ENCODE peak calls at places on chromosomes 11 and 22, in ten cellular contexts. One of them, this sample, is unnamed.

GRCh38 chr11:18749681-18750319 is 23.8 kb upstream of the IGSF22 start:
- DNase-seq in GM18507: no peak
- DNase-seq in lower leg skin: no peak
- DNase-seq in stimulated activated CD8-positive, alpha-beta memory T cell treated with anti-CD3 and anti-CD28 coated beads, Interleukin-2, amount 100 ng/mL, for 1 hour: no peak
- DNase-seq in naive thymus-derived CD8-positive, alpha-beta T cell: no peak
- DNase-seq in HTR-8/SVneo: peak
- DNase-seq in mucosa of gallbladder: no peak
- DNase-seq in retinal pigment epithelial cell: peak
- DNase-seq in thoracic aorta: no peak
- DNase-seq in endodermal cell: peak
- DNase-seq in this sample: peak

GRCh38 chr11:35367491-35367890 is 51.9 kb downstream of the SLC1A2 start:
- DNase-seq in GM18507: no peak
- DNase-seq in thoracic aorta: no peak
- DNase-seq in lower leg skin: no peak
- DNase-seq in HTR-8/SVneo: peak
- DNase-seq in endodermal cell: no peak
- DNase-seq in stimulated activated CD8-positive, alpha-beta memory T cell treated with anti-CD3 and anti-CD28 coated beads, Interleukin-2, amount 100 ng/mL, for 1 hour: no peak
- DNase-seq in retinal pigment epithelial cell: peak
- DNase-seq in naive thymus-derived CD8-positive, alpha-beta T cell: no peak
- DNase-seq in mucosa of gallbladder: no peak
- DNase-seq in this sample: no peak

GRCh38 chr11:129440028-129440630 is 64.5 kb downstream of the BARX2 start:
- DNase-seq in GM18507: no peak
- DNase-seq in mucosa of gallbladder: peak
- DNase-seq in thoracic aorta: no peak
- DNase-seq in naive thymus-derived CD8-positive, alpha-beta T cell: no peak
- DNase-seq in lower leg skin: peak
- DNase-seq in stimulated activated CD8-positive, alpha-beta memory T cell treated with anti-CD3 and anti-CD28 coated beads, Interleukin-2, amount 100 ng/mL, for 1 hour: no peak
- DNase-seq in endodermal cell: peak
- DNase-seq in retinal pigment epithelial cell: peak
- DNase-seq in HTR-8/SVneo: no peak
- DNase-seq in this sample: no peak

GRCh38 chr22:33917744-33918406 is 2.4 kb downstream of the LARGE1 start:
- DNase-seq in retinal pigment epithelial cell: no peak
- DNase-seq in lower leg skin: no peak
- DNase-seq in mucosa of gallbladder: no peak
- DNase-seq in thoracic aorta: no peak
- DNase-seq in endodermal cell: peak
- DNase-seq in GM18507: no peak
- DNase-seq in naive thymus-derived CD8-positive, alpha-beta T cell: no peak
- DNase-seq in stimulated activated CD8-positive, alpha-beta memory T cell treated with anti-CD3 and anti-CD28 coated beads, Interleukin-2, amount 100 ng/mL, for 1 hour: no peak
- DNase-seq in HTR-8/SVneo: no peak
- DNase-seq in this sample: no peak

GRCh38 chr22:24952837-24953293 is 349 bp downstream of the KIAA1671 start:
- DNase-seq in lower leg skin: peak
- DNase-seq in stimulated activated CD8-positive, alpha-beta memory T cell treated with anti-CD3 and anti-CD28 coated beads, Interleukin-2, amount 100 ng/mL, for 1 hour: no peak
- DNase-seq in naive thymus-derived CD8-positive, alpha-beta T cell: no peak
- DNase-seq in thoracic aorta: no peak
- DNase-seq in mucosa of gallbladder: no peak
- DNase-seq in GM18507: no peak
- DNase-seq in HTR-8/SVneo: no peak
- DNase-seq in endodermal cell: peak
- DNase-seq in retinal pigment epithelial cell: no peak
- DNase-seq in this sample: peak

GRCh38 chr11:111939836-111940604 is 2.9 kb downstream of the DIXDC1 start:
- DNase-seq in mucosa of gallbladder: no peak
- DNase-seq in endodermal cell: no peak
- DNase-seq in thoracic aorta: no peak
- DNase-seq in lower leg skin: no peak
- DNase-seq in stimulated activated CD8-positive, alpha-beta memory T cell treated with anti-CD3 and anti-CD28 coated beads, Interleukin-2, amount 100 ng/mL, for 1 hour: no peak
- DNase-seq in HTR-8/SVneo: no peak
- DNase-seq in naive thymus-derived CD8-positive, alpha-beta T cell: no peak
- DNase-seq in GM18507: no peak
- DNase-seq in retinal pigment epithelial cell: peak
- DNase-seq in this sample: no peak

GRCh38 chr22:25765016-25765367 is 23.0 kb downstream of the MYO18B start:
- DNase-seq in retinal pigment epithelial cell: no peak
- DNase-seq in lower leg skin: no peak
- DNase-seq in GM18507: no peak
- DNase-seq in thoracic aorta: no peak
- DNase-seq in mucosa of gallbladder: no peak
- DNase-seq in HTR-8/SVneo: no peak
- DNase-seq in stimulated activated CD8-positive, alpha-beta memory T cell treated with anti-CD3 and anti-CD28 coated beads, Interleukin-2, amount 100 ng/mL, for 1 hour: no peak
- DNase-seq in endodermal cell: no peak
- DNase-seq in naive thymus-derived CD8-positive, alpha-beta T cell: no peak
- DNase-seq in this sample: no peak

GRCh38 chr11:128933481-128934178 is 9.0 kb downstream of the TP53AIP1 start:
- DNase-seq in endodermal cell: no peak
- DNase-seq in stimulated activated CD8-positive, alpha-beta memory T cell treated with anti-CD3 and anti-CD28 coated beads, Interleukin-2, amount 100 ng/mL, for 1 hour: no peak
- DNase-seq in naive thymus-derived CD8-positive, alpha-beta T cell: no peak
- DNase-seq in lower leg skin: no peak
- DNase-seq in mucosa of gallbladder: no peak
- DNase-seq in thoracic aorta: no peak
- DNase-seq in GM18507: no peak
- DNase-seq in retinal pigment epithelial cell: no peak
- DNase-seq in HTR-8/SVneo: no peak
- DNase-seq in this sample: no peak

GRCh38 chr11:64990222-64990918 is 6.4 kb downstream of the BATF2 start:
- DNase-seq in HTR-8/SVneo: no peak
- DNase-seq in retinal pigment epithelial cell: no peak
- DNase-seq in mucosa of gallbladder: no peak
- DNase-seq in lower leg skin: peak
- DNase-seq in endodermal cell: no peak
- DNase-seq in naive thymus-derived CD8-positive, alpha-beta T cell: no peak
- DNase-seq in stimulated activated CD8-positive, alpha-beta memory T cell treated with anti-CD3 and anti-CD28 coated beads, Interleukin-2, amount 100 ng/mL, for 1 hour: no peak
- DNase-seq in GM18507: no peak
- DNase-seq in thoracic aorta: no peak
- DNase-seq in this sample: no peak

GRCh38 chr22:33272180-33272579 is 214.0 kb upstream of the SYN3 start:
- DNase-seq in GM18507: no peak
- DNase-seq in endodermal cell: no peak
- DNase-seq in mucosa of gallbladder: peak
- DNase-seq in naive thymus-derived CD8-positive, alpha-beta T cell: no peak
- DNase-seq in lower leg skin: no peak
- DNase-seq in thoracic aorta: no peak
- DNase-seq in retinal pigment epithelial cell: no peak
- DNase-seq in HTR-8/SVneo: no peak
- DNase-seq in stimulated activated CD8-positive, alpha-beta memory T cell treated with anti-CD3 and anti-CD28 coated beads, Interleukin-2, amount 100 ng/mL, for 1 hour: no peak
- DNase-seq in this sample: no peak

GRCh38 chr11:128689586-128689945 is 4.3 kb upstream of the FLI1 start:
- DNase-seq in stimulated activated CD8-positive, alpha-beta memory T cell treated with anti-CD3 and anti-CD28 coated beads, Interleukin-2, amount 100 ng/mL, for 1 hour: no peak
- DNase-seq in GM18507: no peak
- DNase-seq in naive thymus-derived CD8-positive, alpha-beta T cell: no peak
- DNase-seq in retinal pigment epithelial cell: no peak
- DNase-seq in mucosa of gallbladder: no peak
- DNase-seq in lower leg skin: no peak
- DNase-seq in thoracic aorta: no peak
- DNase-seq in HTR-8/SVneo: no peak
- DNase-seq in endodermal cell: peak
- DNase-seq in this sample: no peak

GRCh38 chr11:74639533-74639932 is 47.2 kb downstream of the POLD3 start:
- DNase-seq in retinal pigment epithelial cell: no peak
- DNase-seq in endodermal cell: no peak
- DNase-seq in lower leg skin: no peak
- DNase-seq in naive thymus-derived CD8-positive, alpha-beta T cell: no peak
- DNase-seq in stimulated activated CD8-positive, alpha-beta memory T cell treated with anti-CD3 and anti-CD28 coated beads, Interleukin-2, amount 100 ng/mL, for 1 hour: no peak
- DNase-seq in thoracic aorta: no peak
- DNase-seq in mucosa of gallbladder: no peak
- DNase-seq in GM18507: no peak
- DNase-seq in HTR-8/SVneo: no peak
- DNase-seq in this sample: no peak

GRCh38 chr11:34770111-34770510 is 146.1 kb downstream of the APIP start:
- DNase-seq in endodermal cell: no peak
- DNase-seq in mucosa of gallbladder: no peak
- DNase-seq in thoracic aorta: no peak
- DNase-seq in HTR-8/SVneo: no peak
- DNase-seq in naive thymus-derived CD8-positive, alpha-beta T cell: no peak
- DNase-seq in stimulated activated CD8-positive, alpha-beta memory T cell treated with anti-CD3 and anti-CD28 coated beads, Interleukin-2, amount 100 ng/mL, for 1 hour: no peak
- DNase-seq in GM18507: no peak
- DNase-seq in retinal pigment epithelial cell: no peak
- DNase-seq in lower leg skin: no peak
- DNase-seq in this sample: no peak

GRCh38 chr11:3077846-3078440 is 20.7 kb upstream of the CARS1 start:
- DNase-seq in lower leg skin: no peak
- DNase-seq in HTR-8/SVneo: no peak
- DNase-seq in thoracic aorta: no peak
- DNase-seq in retinal pigment epithelial cell: no peak
- DNase-seq in GM18507: no peak
- DNase-seq in naive thymus-derived CD8-positive, alpha-beta T cell: no peak
- DNase-seq in endodermal cell: no peak
- DNase-seq in mucosa of gallbladder: no peak
- DNase-seq in stimulated activated CD8-positive, alpha-beta memory T cell treated with anti-CD3 and anti-CD28 coated beads, Interleukin-2, amount 100 ng/mL, for 1 hour: no peak
- DNase-seq in this sample: no peak

GRCh38 chr11:28615542-28615941 is 507.4 kb downstream of the METTL15 start:
- DNase-seq in thoracic aorta: no peak
- DNase-seq in retinal pigment epithelial cell: peak
- DNase-seq in HTR-8/SVneo: no peak
- DNase-seq in GM18507: no peak
- DNase-seq in stimulated activated CD8-positive, alpha-beta memory T cell treated with anti-CD3 and anti-CD28 coated beads, Interleukin-2, amount 100 ng/mL, for 1 hour: no peak
- DNase-seq in mucosa of gallbladder: no peak
- DNase-seq in endodermal cell: no peak
- DNase-seq in lower leg skin: no peak
- DNase-seq in naive thymus-derived CD8-positive, alpha-beta T cell: no peak
- DNase-seq in this sample: no peak

GRCh38 chr11:75371930-75372876 is 20.7 kb upstream of the ARRB1 start:
- DNase-seq in mucosa of gallbladder: peak
- DNase-seq in endodermal cell: no peak
- DNase-seq in GM18507: no peak
- DNase-seq in retinal pigment epithelial cell: no peak
- DNase-seq in lower leg skin: no peak
- DNase-seq in naive thymus-derived CD8-positive, alpha-beta T cell: no peak
- DNase-seq in thoracic aorta: no peak
- DNase-seq in HTR-8/SVneo: no peak
- DNase-seq in stimulated activated CD8-positive, alpha-beta memory T cell treated with anti-CD3 and anti-CD28 coated beads, Interleukin-2, amount 100 ng/mL, for 1 hour: no peak
- DNase-seq in this sample: no peak

GRCh38 chr11:18369398-18369797 is 25.0 kb upstream of the LDHA start:
- DNase-seq in naive thymus-derived CD8-positive, alpha-beta T cell: no peak
- DNase-seq in mucosa of gallbladder: no peak
- DNase-seq in lower leg skin: no peak
- DNase-seq in retinal pigment epithelial cell: no peak
- DNase-seq in endodermal cell: no peak
- DNase-seq in GM18507: no peak
- DNase-seq in stimulated activated CD8-positive, alpha-beta memory T cell treated with anti-CD3 and anti-CD28 coated beads, Interleukin-2, amount 100 ng/mL, for 1 hour: no peak
- DNase-seq in thoracic aorta: no peak
- DNase-seq in HTR-8/SVneo: no peak
- DNase-seq in this sample: no peak

GRCh38 chr11:44427432-44427831 is 117.5 kb upstream of the ALX4 start:
- DNase-seq in GM18507: no peak
- DNase-seq in thoracic aorta: no peak
- DNase-seq in retinal pigment epithelial cell: no peak
- DNase-seq in stimulated activated CD8-positive, alpha-beta memory T cell treated with anti-CD3 and anti-CD28 coated beads, Interleukin-2, amount 100 ng/mL, for 1 hour: no peak
- DNase-seq in HTR-8/SVneo: no peak
- DNase-seq in mucosa of gallbladder: no peak
- DNase-seq in endodermal cell: peak
- DNase-seq in lower leg skin: no peak
- DNase-seq in naive thymus-derived CD8-positive, alpha-beta T cell: no peak
- DNase-seq in this sample: no peak

GRCh38 chr11:59262419-59262818 is 49.7 kb upstream of the MPEG1 start:
- DNase-seq in GM18507: no peak
- DNase-seq in HTR-8/SVneo: no peak
- DNase-seq in endodermal cell: peak
- DNase-seq in thoracic aorta: no peak
- DNase-seq in mucosa of gallbladder: no peak
- DNase-seq in lower leg skin: no peak
- DNase-seq in retinal pigment epithelial cell: no peak
- DNase-seq in stimulated activated CD8-positive, alpha-beta memory T cell treated with anti-CD3 and anti-CD28 coated beads, Interleukin-2, amount 100 ng/mL, for 1 hour: no peak
- DNase-seq in naive thymus-derived CD8-positive, alpha-beta T cell: no peak
- DNase-seq in this sample: no peak

GRCh38 chr11:2217211-2218081 is 45.8 kb upstream of the TH start:
- DNase-seq in thoracic aorta: no peak
- DNase-seq in GM18507: no peak
- DNase-seq in endodermal cell: peak
- DNase-seq in stimulated activated CD8-positive, alpha-beta memory T cell treated with anti-CD3 and anti-CD28 coated beads, Interleukin-2, amount 100 ng/mL, for 1 hour: no peak
- DNase-seq in HTR-8/SVneo: no peak
- DNase-seq in naive thymus-derived CD8-positive, alpha-beta T cell: no peak
- DNase-seq in retinal pigment epithelial cell: no peak
- DNase-seq in mucosa of gallbladder: no peak
- DNase-seq in lower leg skin: peak
- DNase-seq in this sample: peak

GRCh38 chr11:19978668-19979518 is 181.4 kb downstream of the DBX1 start:
- DNase-seq in HTR-8/SVneo: peak
- DNase-seq in lower leg skin: no peak
- DNase-seq in endodermal cell: no peak
- DNase-seq in thoracic aorta: no peak
- DNase-seq in retinal pigment epithelial cell: no peak
- DNase-seq in naive thymus-derived CD8-positive, alpha-beta T cell: no peak
- DNase-seq in stimulated activated CD8-positive, alpha-beta memory T cell treated with anti-CD3 and anti-CD28 coated beads, Interleukin-2, amount 100 ng/mL, for 1 hour: no peak
- DNase-seq in mucosa of gallbladder: no peak
- DNase-seq in GM18507: peak
- DNase-seq in this sample: no peak

GRCh38 chr11:75170463-75171201 is 19.7 kb downstream of the SLCO2B1 start:
- DNase-seq in mucosa of gallbladder: no peak
- DNase-seq in retinal pigment epithelial cell: no peak
- DNase-seq in thoracic aorta: no peak
- DNase-seq in stimulated activated CD8-positive, alpha-beta memory T cell treated with anti-CD3 and anti-CD28 coated beads, Interleukin-2, amount 100 ng/mL, for 1 hour: no peak
- DNase-seq in HTR-8/SVneo: no peak
- DNase-seq in GM18507: no peak
- DNase-seq in lower leg skin: no peak
- DNase-seq in naive thymus-derived CD8-positive, alpha-beta T cell: no peak
- DNase-seq in endodermal cell: no peak
- DNase-seq in this sample: no peak

GRCh38 chr11:94424662-94425061 is 23.4 kb upstream of the GPR83 start:
- DNase-seq in mucosa of gallbladder: no peak
- DNase-seq in HTR-8/SVneo: no peak
- DNase-seq in thoracic aorta: no peak
- DNase-seq in lower leg skin: no peak
- DNase-seq in naive thymus-derived CD8-positive, alpha-beta T cell: no peak
- DNase-seq in stimulated activated CD8-positive, alpha-beta memory T cell treated with anti-CD3 and anti-CD28 coated beads, Interleukin-2, amount 100 ng/mL, for 1 hour: no peak
- DNase-seq in retinal pigment epithelial cell: peak
- DNase-seq in endodermal cell: no peak
- DNase-seq in GM18507: no peak
- DNase-seq in this sample: no peak

GRCh38 chr11:13720940-13721339 is 52.5 kb downstream of the FAR1 start:
- DNase-seq in HTR-8/SVneo: peak
- DNase-seq in endodermal cell: no peak
- DNase-seq in retinal pigment epithelial cell: no peak
- DNase-seq in naive thymus-derived CD8-positive, alpha-beta T cell: no peak
- DNase-seq in lower leg skin: no peak
- DNase-seq in thoracic aorta: no peak
- DNase-seq in GM18507: no peak
- DNase-seq in mucosa of gallbladder: no peak
- DNase-seq in stimulated activated CD8-positive, alpha-beta memory T cell treated with anti-CD3 and anti-CD28 coated beads, Interleukin-2, amount 100 ng/mL, for 1 hour: no peak
- DNase-seq in this sample: no peak

GRCh38 chr11:124961972-124962609 is 8.1 kb downstream of the CCDC15 start:
- DNase-seq in HTR-8/SVneo: peak
- DNase-seq in retinal pigment epithelial cell: peak
- DNase-seq in stimulated activated CD8-positive, alpha-beta memory T cell treated with anti-CD3 and anti-CD28 coated beads, Interleukin-2, amount 100 ng/mL, for 1 hour: no peak
- DNase-seq in mucosa of gallbladder: peak
- DNase-seq in lower leg skin: no peak
- DNase-seq in GM18507: peak
- DNase-seq in endodermal cell: no peak
- DNase-seq in thoracic aorta: no peak
- DNase-seq in naive thymus-derived CD8-positive, alpha-beta T cell: peak
- DNase-seq in this sample: no peak

GRCh38 chr22:49871482-49871881 is 17.8 kb downstream of the ZBED4 start:
- DNase-seq in lower leg skin: no peak
- DNase-seq in GM18507: no peak
- DNase-seq in mucosa of gallbladder: no peak
- DNase-seq in retinal pigment epithelial cell: no peak
- DNase-seq in thoracic aorta: no peak
- DNase-seq in naive thymus-derived CD8-positive, alpha-beta T cell: no peak
- DNase-seq in HTR-8/SVneo: no peak
- DNase-seq in stimulated activated CD8-positive, alpha-beta memory T cell treated with anti-CD3 and anti-CD28 coated beads, Interleukin-2, amount 100 ng/mL, for 1 hour: no peak
- DNase-seq in endodermal cell: no peak
- DNase-seq in this sample: no peak

GRCh38 chr22:32987081-32987631 is 71.0 kb downstream of the SYN3 start:
- DNase-seq in lower leg skin: peak
- DNase-seq in HTR-8/SVneo: peak
- DNase-seq in GM18507: no peak
- DNase-seq in thoracic aorta: no peak
- DNase-seq in stimulated activated CD8-positive, alpha-beta memory T cell treated with anti-CD3 and anti-CD28 coated beads, Interleukin-2, amount 100 ng/mL, for 1 hour: no peak
- DNase-seq in naive thymus-derived CD8-positive, alpha-beta T cell: no peak
- DNase-seq in retinal pigment epithelial cell: no peak
- DNase-seq in mucosa of gallbladder: no peak
- DNase-seq in endodermal cell: peak
- DNase-seq in this sample: no peak

GRCh38 chr11:14578551-14578956 is 58.4 kb upstream of the PSMA1 start:
- DNase-seq in naive thymus-derived CD8-positive, alpha-beta T cell: peak
- DNase-seq in lower leg skin: no peak
- DNase-seq in stimulated activated CD8-positive, alpha-beta memory T cell treated with anti-CD3 and anti-CD28 coated beads, Interleukin-2, amount 100 ng/mL, for 1 hour: peak
- DNase-seq in endodermal cell: no peak
- DNase-seq in GM18507: peak
- DNase-seq in retinal pigment epithelial cell: peak
- DNase-seq in thoracic aorta: no peak
- DNase-seq in HTR-8/SVneo: no peak
- DNase-seq in mucosa of gallbladder: peak
- DNase-seq in this sample: no peak